ENCODE peak calls at places on chromosomes 4 and X, in eight cellular contexts. K, I, L, W, P, S, D and A are unnamed samples.

GRCh38 chr4:149113804-149114430 is 671.7 kb upstream of the NR3C2 start:
- DNase-seq in K (no peak), I (no peak), L (peak; percentile 70), W (peak; percentile 91), P (peak; percentile 58), S (no peak), D (no peak), A (peak; percentile 31)

GRCh38 chr4:15173251-15173650 is 171.0 kb downstream of the CPEB2 start:
- DNase-seq in K (no peak), I (no peak), L (no peak), W (no peak), P (no peak), S (no peak), D (no peak), A (no peak)

GRCh38 chrX:134741801-134742200 is 83.5 kb upstream of the PLAC1 start:
- DNase-seq in K (no peak), I (no peak), L (no peak), W (no peak), P (no peak), S (no peak), D (no peak), A (no peak)

GRCh38 chr4:147727476-147728028 is 4.3 kb upstream of the ARHGAP10 start:
- DNase-seq in K (no peak), I (no peak), L (no peak), W (no peak), P (no peak), S (no peak), D (no peak), A (no peak)

GRCh38 chrX:13094374-13094773 is 50.0 kb upstream of the FAM9C start:
- DNase-seq in K (no peak), I (no peak), L (no peak), W (no peak), P (no peak), S (no peak), D (no peak), A (no peak)

GRCh38 chr4:58214376-58214775 is 1104.2 kb upstream of the IGFBP7 start:
- DNase-seq in K (no peak), I (no peak), L (no peak), W (no peak), P (no peak), S (no peak), D (no peak), A (no peak)

GRCh38 chr4:26073886-26074560 is 160.0 kb downstream of the SMIM20 start:
- DNase-seq in K (no peak), I (no peak), L (no peak), W (no peak), P (no peak), S (no peak), D (no peak), A (no peak)

GRCh38 chrX:53682885-53683555 is 3.5 kb downstream of the HUWE1 start:
- DNase-seq in K (no peak), I (peak; percentile 58), L (peak; percentile 51), W (peak; percentile 57), P (peak; percentile 62), S (no peak), D (no peak), A (peak; percentile 57)

GRCh38 chr4:3223346-3223745 is 25.6 kb upstream of the MSANTD1 start:
- DNase-seq in K (no peak), I (no peak), L (no peak), W (no peak), P (no peak), S (peak; percentile 37), D (no peak), A (no peak)

GRCh38 chrX:16633754-16634153 is 16.2 kb upstream of the S100G start:
- DNase-seq in K (no peak), I (no peak), L (no peak), W (peak; percentile 53), P (peak; percentile 48), S (no peak), D (no peak), A (peak; percentile 49)

GRCh38 chr4:185738038-185738552 is 73.9 kb downstream of the SORBS2 start:
- DNase-seq in K (no peak), I (no peak), L (peak; percentile 42), W (peak; percentile 72), P (peak; percentile 96), S (no peak), D (peak; percentile 27), A (peak; percentile 97)

GRCh38 chr4:41256740-41257256 is at the start of gene UCHL1:
- DNase-seq in K (no peak), I (peak; percentile 80), L (peak; percentile 93), W (peak; percentile 94), P (peak; percentile 85), S (no peak), D (no peak), A (peak; percentile 80)

GRCh38 chrX:44470816-44471215 is 71.8 kb downstream of the FUNDC1 start:
- DNase-seq in K (no peak), I (no peak), L (no peak), W (no peak), P (no peak), S (no peak), D (no peak), A (no peak)

DNA sequence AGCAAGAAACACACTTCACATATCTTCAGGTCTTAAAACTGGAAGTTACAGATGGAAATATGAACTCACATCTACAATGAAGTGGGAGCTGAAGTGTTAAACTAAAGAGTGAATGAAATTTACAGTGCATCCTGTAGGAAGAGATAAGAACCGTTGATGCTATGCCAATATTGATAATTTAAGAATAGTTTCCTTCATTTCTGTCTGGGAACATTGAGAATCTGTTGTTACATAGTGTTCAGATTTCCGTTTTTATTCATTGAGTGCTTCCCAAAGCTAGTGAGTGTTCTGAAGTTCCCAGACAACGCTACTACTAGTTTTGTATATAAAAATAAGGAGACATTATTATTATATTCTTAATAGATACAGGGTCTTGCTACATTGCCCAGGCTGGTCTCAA is 52.3 kb downstream of the UBE2K start:
- DNase-seq in K (no peak), I (no peak), L (no peak), W (no peak), P (peak; percentile 10), S (no peak), D (no peak), A (peak; percentile 13)
- H3K4me3 ChIP-seq in K (no peak overlapping the region), I (no peak overlapping the region), L (no peak overlapping the region), W (no peak overlapping the region), P (no peak overlapping the region), S (no peak overlapping the region), D (no peak overlapping the region), A (no peak overlapping the region)

GRCh38 chrX:81489987-81490386 is 288.1 kb downstream of the SH3BGRL start:
- DNase-seq in K (no peak), I (peak; percentile 0), L (no peak), W (no peak), P (no peak), S (no peak), D (no peak), A (no peak)
- TF ChIP-seq CTCF in K (no peak), I (no peak), L (no peak), W (no peak), P (no peak), S (no peak), D (no peak), A (no peak)

GRCh38 chr4:121764702-121765367 is at the start of gene SMIM43:
- DNase-seq in K (no peak), I (peak; percentile 49), L (no peak), W (peak; percentile 29), P (peak; percentile 20), S (peak; percentile 48), D (no peak), A (peak; percentile 28)
- H3K4me3 ChIP-seq in K (peak within 1 kb of the TSS; percentile 52), I (peak within 1 kb of the TSS; percentile 41), L (peak within 1 kb of the TSS; percentile 63), W (peak within 1 kb of the TSS; percentile 57), P (peak within 1 kb of the TSS; percentile 55), S (peak within 1 kb of the TSS; percentile 47), D (no peak within 1 kb of the TSS), A (peak within 1 kb of the TSS; percentile 59)

GRCh38 chr4:59247032-59247431 is 1953.1 kb upstream of the ADGRL3 start:
- DNase-seq in K (no peak), I (peak; percentile 5), L (no peak), W (no peak), P (peak; percentile 0), S (no peak), D (no peak), A (peak; percentile 10)
- TF ChIP-seq CTCF in K (peak; percentile 53), I (no peak), L (peak; percentile 12), W (no peak), P (no peak), S (peak; percentile 9), D (no peak), A (peak; percentile 6)

DNA sequence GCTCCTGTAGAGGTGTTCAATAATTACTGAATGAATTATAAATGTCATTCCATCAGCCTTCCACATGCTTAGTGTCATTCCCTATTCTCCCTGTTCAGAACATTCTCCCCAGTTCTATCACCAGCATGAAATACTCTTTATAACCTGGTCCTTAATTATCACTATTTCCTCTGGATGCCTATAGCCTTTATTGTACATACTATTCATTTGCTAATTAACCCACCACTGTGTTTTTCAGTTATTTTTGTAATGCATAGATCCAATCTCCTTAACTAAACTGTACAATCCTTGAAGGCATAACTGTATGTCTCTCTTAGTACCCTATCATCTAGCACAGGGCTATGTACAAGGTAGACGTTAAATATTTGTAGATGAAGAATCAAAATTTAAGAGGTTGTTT is 1.2 kb downstream of the ABCB7 start:
- DNase-seq in K (no peak), I (no peak), L (no peak), W (no peak), P (no peak), S (no peak), D (no peak), A (no peak)
- H3K4me3 ChIP-seq in K (peak overlapping the region; percentile 79), I (peak overlapping the region; percentile 44), L (no peak overlapping the region), W (no peak overlapping the region), P (peak overlapping the region; percentile 81), S (no peak overlapping the region), D (no peak overlapping the region), A (no peak overlapping the region)

DNA sequence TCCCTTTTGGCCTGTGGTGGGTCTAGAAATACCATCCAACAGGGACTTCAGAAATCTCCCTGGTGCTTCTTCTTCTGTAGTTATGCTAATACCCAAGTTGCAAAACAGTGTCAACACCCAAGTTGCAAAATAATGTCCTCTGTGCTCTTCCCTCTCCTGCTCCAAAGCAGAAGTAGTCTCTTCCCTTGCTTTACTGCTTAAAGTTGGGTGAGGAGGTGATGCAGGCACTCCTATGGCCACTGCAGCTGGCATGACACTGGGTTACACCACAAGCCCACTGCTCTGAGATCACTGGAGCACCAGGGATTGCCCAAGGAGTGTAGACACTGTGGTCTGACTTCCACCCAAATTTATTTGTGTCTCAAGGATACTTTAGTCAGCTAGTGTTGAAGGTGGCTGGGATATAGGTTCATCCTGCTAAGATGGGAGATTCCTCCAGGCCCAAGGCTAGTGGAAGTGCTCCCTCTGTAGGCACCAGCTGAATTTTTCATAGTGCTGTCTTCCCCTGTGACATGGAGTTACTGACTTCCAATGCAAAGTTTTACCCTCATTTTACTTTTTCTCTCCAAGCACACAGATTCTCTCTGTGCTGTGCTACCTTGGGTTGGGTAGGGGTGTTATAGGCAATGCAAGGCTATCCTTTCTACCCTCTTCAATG is 196.2 kb upstream of the TENT5D start:
- DNase-seq in K (no peak), I (no peak), L (no peak), W (no peak), P (no peak), S (no peak), D (no peak), A (peak; percentile 2)
- TF ChIP-seq CTCF in K (peak; percentile 31), I (peak; percentile 34), L (no peak), W (no peak), P (no peak), S (no peak), D (no peak), A (no peak)

DNA sequence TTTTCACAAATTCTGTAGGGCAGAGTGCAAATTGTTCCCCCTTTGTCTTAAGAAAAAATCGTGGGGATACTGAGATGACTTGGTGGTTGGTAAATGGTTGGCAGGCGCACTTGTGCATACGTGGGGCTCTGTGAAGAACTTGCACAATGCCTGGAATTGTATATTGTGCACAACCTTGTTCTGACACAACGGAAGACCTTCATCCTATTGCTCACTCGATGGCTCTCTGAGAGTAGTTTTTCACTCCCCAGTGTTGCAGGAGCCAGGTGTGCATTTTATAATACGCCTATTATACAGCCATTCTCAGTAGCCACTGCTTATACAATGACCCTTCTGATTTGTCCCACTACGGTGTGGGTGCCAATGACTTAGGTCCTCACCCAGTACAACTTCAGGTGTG is 150.1 kb downstream of the SPRY1 start:
- DNase-seq in K (no peak), I (no peak), L (no peak), W (no peak), P (no peak), S (no peak), D (no peak), A (no peak)
- H3K4me3 ChIP-seq in K (peak overlapping the region; percentile 40), I (no peak overlapping the region), L (no peak overlapping the region), W (no peak overlapping the region), P (no peak overlapping the region), S (no peak overlapping the region), D (no peak overlapping the region), A (no peak overlapping the region)